ENCODE peak calls at places on chromosome 1, in five cellular contexts. One of them, this sample, is unnamed.

GRCh38 chr1:173392895-173393654 is 84.1 kb upstream of the PRDX6 start:
- DNase-seq in NCI-H146: no peak
- DNase-seq in NCI-H526: no peak
- DNase-seq in left ventricle myocardium inferior: no peak
- DNase-seq in nephron progenitor cell: no peak
- DNase-seq in this sample: peak; percentile 47

GRCh38 chr1:229381234-229381633 is 38.4 kb upstream of the CCSAP start:
- DNase-seq in NCI-H526: no peak
- DNase-seq in left ventricle myocardium inferior: no peak
- DNase-seq in NCI-H146: peak; percentile 66
- DNase-seq in nephron progenitor cell: no peak
- DNase-seq in this sample: no peak

GRCh38 chr1:110436635-110437034 is 14.3 kb upstream of the PROK1 start:
- DNase-seq in NCI-H526: no peak
- DNase-seq in nephron progenitor cell: peak; percentile 63
- DNase-seq in left ventricle myocardium inferior: no peak
- DNase-seq in NCI-H146: no peak
- DNase-seq in this sample: no peak

GRCh38 chr1:154776339-154776605 is 93.8 kb downstream of the KCNN3 start:
- DNase-seq in NCI-H526: no peak
- DNase-seq in nephron progenitor cell: no peak
- DNase-seq in NCI-H146: no peak
- DNase-seq in left ventricle myocardium inferior: no peak
- DNase-seq in this sample: no peak

GRCh38 chr1:192709544-192709943 is 73.6 kb downstream of the RGS13 start:
- DNase-seq in NCI-H146: no peak
- DNase-seq in NCI-H526: no peak
- DNase-seq in left ventricle myocardium inferior: no peak
- DNase-seq in nephron progenitor cell: no peak
- DNase-seq in this sample: no peak

GRCh38 chr1:107464827-107465226 is 324.0 kb downstream of the NTNG1 start:
- DNase-seq in left ventricle myocardium inferior: no peak
- DNase-seq in nephron progenitor cell: no peak
- DNase-seq in NCI-H526: no peak
- DNase-seq in NCI-H146: no peak
- DNase-seq in this sample: no peak

GRCh38 chr1:216640100-216640499 is 83.1 kb downstream of the ESRRG start:
- DNase-seq in NCI-H146: no peak
- DNase-seq in nephron progenitor cell: no peak
- DNase-seq in NCI-H526: no peak
- DNase-seq in left ventricle myocardium inferior: no peak
- DNase-seq in this sample: no peak

GRCh38 chr1:243917863-243918565 is 68.0 kb upstream of the AKT3 start:
- DNase-seq in NCI-H146: peak; percentile 19
- DNase-seq in left ventricle myocardium inferior: peak; percentile 15
- DNase-seq in nephron progenitor cell: no peak
- DNase-seq in NCI-H526: no peak
- DNase-seq in this sample: peak; percentile 50

GRCh38 chr1:40039245-40039756 is 1.2 kb upstream of the CAP1 start:
- DNase-seq in NCI-H146: no peak
- DNase-seq in left ventricle myocardium inferior: no peak
- DNase-seq in nephron progenitor cell: no peak
- DNase-seq in NCI-H526: no peak
- DNase-seq in this sample: no peak

GRCh38 chr1:24321712-24322635 is 2.8 kb downstream of the GRHL3 start:
- DNase-seq in nephron progenitor cell: peak; percentile 61
- DNase-seq in NCI-H526: peak; percentile 60
- DNase-seq in left ventricle myocardium inferior: peak; percentile 30
- DNase-seq in NCI-H146: peak; percentile 41
- DNase-seq in this sample: peak; percentile 63

GRCh38 chr1:109256085-109256484 is 6.7 kb downstream of the CELSR2 start:
- DNase-seq in NCI-H146: no peak
- DNase-seq in NCI-H526: no peak
- DNase-seq in nephron progenitor cell: no peak
- DNase-seq in left ventricle myocardium inferior: no peak
- DNase-seq in this sample: no peak

GRCh38 chr1:29498126-29499100 is 262.1 kb downstream of the PTPRU start:
- DNase-seq in nephron progenitor cell: no peak
- DNase-seq in left ventricle myocardium inferior: no peak
- DNase-seq in NCI-H146: no peak
- DNase-seq in NCI-H526: no peak
- DNase-seq in this sample: no peak

GRCh38 chr1:174786760-174787159 is 213.0 kb upstream of the CACYBP start:
- DNase-seq in NCI-H146: no peak
- DNase-seq in nephron progenitor cell: no peak
- DNase-seq in left ventricle myocardium inferior: no peak
- DNase-seq in NCI-H526: no peak
- DNase-seq in this sample: no peak

GRCh38 chr1:168863647-168864234 is 134.7 kb upstream of the DPT start:
- DNase-seq in NCI-H526: no peak
- DNase-seq in NCI-H146: no peak
- DNase-seq in left ventricle myocardium inferior: no peak
- DNase-seq in nephron progenitor cell: no peak
- DNase-seq in this sample: no peak

GRCh38 chr1:159951551-159951950 is 2.5 kb downstream of the SLAMF9 start:
- DNase-seq in nephron progenitor cell: no peak
- DNase-seq in NCI-H526: no peak
- DNase-seq in left ventricle myocardium inferior: no peak
- DNase-seq in NCI-H146: no peak
- DNase-seq in this sample: no peak

GRCh38 chr1:2240251-2241156 is 12.4 kb downstream of the SKI start:
- DNase-seq in NCI-H526: no peak
- DNase-seq in nephron progenitor cell: no peak
- DNase-seq in left ventricle myocardium inferior: peak; percentile 80
- DNase-seq in NCI-H146: no peak
- DNase-seq in this sample: peak; percentile 62

GRCh38 chr1:117783586-117784396 is 145.6 kb downstream of the GDAP2 start:
- DNase-seq in NCI-H526: peak; percentile 28
- DNase-seq in NCI-H146: no peak
- DNase-seq in left ventricle myocardium inferior: no peak
- DNase-seq in nephron progenitor cell: no peak
- DNase-seq in this sample: no peak

GRCh38 chr1:208298593-208299233 is 54.5 kb upstream of the PLXNA2 start:
- DNase-seq in left ventricle myocardium inferior: no peak
- DNase-seq in NCI-H526: no peak
- DNase-seq in NCI-H146: peak; percentile 35
- DNase-seq in nephron progenitor cell: no peak
- DNase-seq in this sample: no peak

GRCh38 chr1:185672719-185673360 is 61.4 kb upstream of the HMCN1 start:
- DNase-seq in NCI-H146: no peak
- DNase-seq in nephron progenitor cell: no peak
- DNase-seq in NCI-H526: no peak
- DNase-seq in left ventricle myocardium inferior: no peak
- DNase-seq in this sample: no peak

GRCh38 chr1:86380257-86380861 is 15.8 kb downstream of the ODF2L start:
- DNase-seq in NCI-H146: peak; percentile 45
- DNase-seq in left ventricle myocardium inferior: no peak
- DNase-seq in NCI-H526: peak; percentile 36
- DNase-seq in nephron progenitor cell: no peak
- DNase-seq in this sample: peak; percentile 7

GRCh38 chr1:19664453-19665043 is at the start of gene HTR6:
- DNase-seq in NCI-H526: no peak
- DNase-seq in nephron progenitor cell: peak; percentile 60
- DNase-seq in NCI-H146: peak; percentile 23
- DNase-seq in left ventricle myocardium inferior: no peak
- DNase-seq in this sample: no peak

GRCh38 chr1:26409191-26409751 is 1.3 kb upstream of the LIN28A start:
- DNase-seq in NCI-H526: no peak
- DNase-seq in NCI-H146: peak; percentile 88
- DNase-seq in nephron progenitor cell: peak; percentile 82
- DNase-seq in left ventricle myocardium inferior: no peak
- DNase-seq in this sample: no peak

GRCh38 chr1:85243336-85243735 is 16.1 kb downstream of the C1orf52 start:
- DNase-seq in left ventricle myocardium inferior: no peak
- DNase-seq in nephron progenitor cell: no peak
- DNase-seq in NCI-H526: no peak
- DNase-seq in NCI-H146: no peak
- DNase-seq in this sample: no peak